ENCODE peak calls at places on chromosomes 11 and 22, in eight cellular contexts. One of them, this sample, is unnamed.

GRCh38 chr11:57787920-57788716 is 26.5 kb downstream of the CTNND1 start:
- DNase-seq in sigmoid colon: no peak
- DNase-seq in H1: no peak
- DNase-seq in tibial nerve: no peak
- DNase-seq in esophagus muscularis mucosa: no peak
- DNase-seq in upper lobe of left lung: peak; percentile 47
- DNase-seq in transverse colon: no peak
- DNase-seq in stomach: no peak
- DNase-seq in this sample: no peak

GRCh38 chr11:87463486-87464102 is 425.9 kb downstream of the TMEM135 start:
- DNase-seq in tibial nerve: no peak
- DNase-seq in upper lobe of left lung: no peak
- DNase-seq in esophagus muscularis mucosa: peak; percentile 70
- DNase-seq in transverse colon: no peak
- DNase-seq in H1: no peak
- DNase-seq in stomach: no peak
- DNase-seq in sigmoid colon: no peak
- DNase-seq in this sample: no peak

GRCh38 chr22:39528080-39528661 is 4.4 kb downstream of the RPS19BP1 start:
- DNase-seq in sigmoid colon: no peak
- DNase-seq in stomach: no peak
- DNase-seq in H1: no peak
- DNase-seq in upper lobe of left lung: no peak
- DNase-seq in tibial nerve: no peak
- DNase-seq in esophagus muscularis mucosa: no peak
- DNase-seq in transverse colon: peak; percentile 41
- DNase-seq in this sample: no peak

GRCh38 chr11:13429836-13430235 is 33.2 kb downstream of the BTBD10 start:
- DNase-seq in tibial nerve: no peak
- DNase-seq in upper lobe of left lung: no peak
- DNase-seq in transverse colon: no peak
- DNase-seq in esophagus muscularis mucosa: no peak
- DNase-seq in H1: no peak
- DNase-seq in stomach: no peak
- DNase-seq in sigmoid colon: no peak
- DNase-seq in this sample: no peak

GRCh38 chr11:34327804-34328631 is 29.8 kb downstream of the ABTB2 start:
- DNase-seq in transverse colon: no peak
- DNase-seq in upper lobe of left lung: no peak
- DNase-seq in sigmoid colon: peak; percentile 82
- DNase-seq in tibial nerve: peak; percentile 63
- DNase-seq in esophagus muscularis mucosa: no peak
- DNase-seq in H1: no peak
- DNase-seq in stomach: no peak
- DNase-seq in this sample: peak; percentile 67

GRCh38 chr11:132037467-132037862 is 667.0 kb downstream of the NTM start:
- DNase-seq in upper lobe of left lung: no peak
- DNase-seq in sigmoid colon: no peak
- DNase-seq in stomach: no peak
- DNase-seq in H1: no peak
- DNase-seq in transverse colon: no peak
- DNase-seq in tibial nerve: no peak
- DNase-seq in esophagus muscularis mucosa: peak; percentile 17
- DNase-seq in this sample: no peak

GRCh38 chr11:27350503-27350902 is 12.5 kb downstream of the CCDC34 start:
- DNase-seq in transverse colon: no peak
- DNase-seq in esophagus muscularis mucosa: no peak
- DNase-seq in stomach: no peak
- DNase-seq in sigmoid colon: no peak
- DNase-seq in H1: no peak
- DNase-seq in tibial nerve: no peak
- DNase-seq in upper lobe of left lung: no peak
- DNase-seq in this sample: no peak

GRCh38 chr11:46676436-46677158 is 23.8 kb downstream of the ARHGAP1 start:
- DNase-seq in esophagus muscularis mucosa: no peak
- DNase-seq in sigmoid colon: no peak
- DNase-seq in tibial nerve: no peak
- DNase-seq in transverse colon: no peak
- DNase-seq in stomach: no peak
- DNase-seq in H1: no peak
- DNase-seq in upper lobe of left lung: peak; percentile 67
- DNase-seq in this sample: no peak

GRCh38 chr11:123482225-123482624 is 52.2 kb downstream of the GRAMD1B start:
- DNase-seq in H1: no peak
- DNase-seq in stomach: no peak
- DNase-seq in upper lobe of left lung: no peak
- DNase-seq in tibial nerve: no peak
- DNase-seq in esophagus muscularis mucosa: no peak
- DNase-seq in sigmoid colon: no peak
- DNase-seq in transverse colon: no peak
- DNase-seq in this sample: no peak

GRCh38 chr11:96235725-96236124 is 107.3 kb downstream of the MAML2 start:
- DNase-seq in H1: no peak
- DNase-seq in esophagus muscularis mucosa: no peak
- DNase-seq in transverse colon: no peak
- DNase-seq in stomach: no peak
- DNase-seq in sigmoid colon: no peak
- DNase-seq in upper lobe of left lung: no peak
- DNase-seq in tibial nerve: no peak
- DNase-seq in this sample: no peak

GRCh38 chr11:113339909-113340569 is 25.7 kb downstream of the TTC12 start:
- DNase-seq in tibial nerve: no peak
- DNase-seq in stomach: no peak
- DNase-seq in sigmoid colon: no peak
- DNase-seq in H1: no peak
- DNase-seq in esophagus muscularis mucosa: peak; percentile 21
- DNase-seq in transverse colon: no peak
- DNase-seq in upper lobe of left lung: no peak
- DNase-seq in this sample: no peak

GRCh38 chr11:134702827-134703226 is 290.8 kb upstream of the B3GAT1 start:
- DNase-seq in upper lobe of left lung: no peak
- DNase-seq in H1: no peak
- DNase-seq in esophagus muscularis mucosa: peak; percentile 77
- DNase-seq in stomach: no peak
- DNase-seq in tibial nerve: no peak
- DNase-seq in transverse colon: no peak
- DNase-seq in sigmoid colon: no peak
- DNase-seq in this sample: no peak

GRCh38 chr22:39731481-39731880 is 160.9 kb downstream of the CACNA1I start:
- DNase-seq in transverse colon: no peak
- DNase-seq in esophagus muscularis mucosa: no peak
- DNase-seq in tibial nerve: no peak
- DNase-seq in sigmoid colon: no peak
- DNase-seq in upper lobe of left lung: no peak
- DNase-seq in H1: no peak
- DNase-seq in stomach: no peak
- DNase-seq in this sample: no peak

GRCh38 chr22:50247748-50248147 is 2.9 kb upstream of the TUBGCP6 start:
- DNase-seq in tibial nerve: no peak
- DNase-seq in esophagus muscularis mucosa: no peak
- DNase-seq in sigmoid colon: no peak
- DNase-seq in H1: no peak
- DNase-seq in stomach: peak; percentile 78
- DNase-seq in transverse colon: peak; percentile 77
- DNase-seq in upper lobe of left lung: no peak
- DNase-seq in this sample: peak; percentile 51

GRCh38 chr22:44298331-44299087 is 14.2 kb downstream of the SHISAL1 start:
- DNase-seq in esophagus muscularis mucosa: no peak
- DNase-seq in stomach: no peak
- DNase-seq in H1: no peak
- DNase-seq in transverse colon: no peak
- DNase-seq in tibial nerve: no peak
- DNase-seq in upper lobe of left lung: no peak
- DNase-seq in sigmoid colon: no peak
- DNase-seq in this sample: no peak
- TF ChIP-seq EP300 in esophagus muscularis mucosa: no peak
- TF ChIP-seq EP300 in stomach: no peak
- TF ChIP-seq EP300 in H1: no peak
- TF ChIP-seq EP300 in transverse colon: no peak
- TF ChIP-seq EP300 in tibial nerve: no peak
- TF ChIP-seq EP300 in upper lobe of left lung: no peak
- TF ChIP-seq EP300 in sigmoid colon: no peak
- TF ChIP-seq EP300 in this sample: no peak

DNA sequence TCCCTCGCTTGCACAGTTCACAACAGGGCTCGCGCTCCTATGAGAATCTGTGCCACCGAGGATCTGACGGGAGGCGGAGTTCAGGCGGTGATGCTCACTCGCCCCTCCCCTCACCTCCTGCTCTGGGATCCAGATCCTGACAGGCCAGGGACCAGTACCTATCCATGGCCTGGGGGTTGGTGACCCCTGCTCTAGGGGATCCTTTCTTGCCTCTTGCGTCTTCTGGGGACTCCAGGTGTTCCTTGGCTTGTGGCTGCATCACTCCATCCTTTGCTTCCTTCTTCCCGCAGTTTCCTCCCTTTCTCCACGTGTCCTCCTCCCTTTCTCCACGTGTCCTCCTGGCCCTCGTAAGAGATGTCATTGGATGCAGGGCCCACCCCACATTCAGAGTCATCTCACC is 30.6 kb upstream of the KRTAP5-7 start:
- DNase-seq in H1: no peak
- DNase-seq in stomach: peak; percentile 17
- DNase-seq in sigmoid colon: no peak
- DNase-seq in upper lobe of left lung: no peak
- DNase-seq in esophagus muscularis mucosa: no peak
- DNase-seq in transverse colon: no peak
- DNase-seq in tibial nerve: no peak
- DNase-seq in this sample: no peak
- H3K36me3 ChIP-seq in H1: peaks cover 13% of the 10 kb centered on the region
- H3K36me3 ChIP-seq in stomach: peaks cover 98% of the 10 kb centered on the region
- H3K36me3 ChIP-seq in sigmoid colon: peaks cover 57% of the 10 kb centered on the region
- H3K36me3 ChIP-seq in upper lobe of left lung: peaks cover 94% of the 10 kb centered on the region
- H3K36me3 ChIP-seq in esophagus muscularis mucosa: peaks cover 100% of the 10 kb centered on the region
- H3K36me3 ChIP-seq in transverse colon: peaks cover 69% of the 10 kb centered on the region
- H3K36me3 ChIP-seq in tibial nerve: no peaks in the 10 kb centered on the region
- H3K36me3 ChIP-seq in this sample: no peaks in the 10 kb centered on the region

GRCh38 chr22:48886604-48887393 is 940.9 kb downstream of the BRD1 start:
- DNase-seq in transverse colon: no peak
- DNase-seq in sigmoid colon: peak; percentile 51
- DNase-seq in esophagus muscularis mucosa: no peak
- DNase-seq in upper lobe of left lung: peak; percentile 13
- DNase-seq in stomach: no peak
- DNase-seq in H1: no peak
- DNase-seq in tibial nerve: no peak
- DNase-seq in this sample: no peak
- TF ChIP-seq EP300 in transverse colon: no peak
- TF ChIP-seq EP300 in sigmoid colon: no peak
- TF ChIP-seq EP300 in esophagus muscularis mucosa: no peak
- TF ChIP-seq EP300 in upper lobe of left lung: no peak
- TF ChIP-seq EP300 in stomach: no peak
- TF ChIP-seq EP300 in H1: no peak
- TF ChIP-seq EP300 in tibial nerve: no peak
- TF ChIP-seq EP300 in this sample: no peak

GRCh38 chr11:61792310-61793083 is at the start of the genes FEN1 and TMEM258:
- DNase-seq in H1: peak; percentile 80
- DNase-seq in transverse colon: peak; percentile 88
- DNase-seq in upper lobe of left lung: peak; percentile 92
- DNase-seq in esophagus muscularis mucosa: peak; percentile 98
- DNase-seq in sigmoid colon: peak; percentile 94
- DNase-seq in stomach: peak; percentile 89
- DNase-seq in tibial nerve: peak; percentile 89
- DNase-seq in this sample: peak; percentile 87
- H3K36me3 ChIP-seq in H1: peaks cover 26% of the 10 kb centered on the region
- H3K36me3 ChIP-seq in transverse colon: peaks cover 10% of the 10 kb centered on the region
- H3K36me3 ChIP-seq in upper lobe of left lung: peaks cover 41% of the 10 kb centered on the region
- H3K36me3 ChIP-seq in esophagus muscularis mucosa: peaks cover 41% of the 10 kb centered on the region
- H3K36me3 ChIP-seq in sigmoid colon: peaks cover 23% of the 10 kb centered on the region
- H3K36me3 ChIP-seq in stomach: peaks cover 44% of the 10 kb centered on the region
- H3K36me3 ChIP-seq in tibial nerve: no peaks in the 10 kb centered on the region
- H3K36me3 ChIP-seq in this sample: no peaks in the 10 kb centered on the region

GRCh38 chr11:3644817-3645235 is at the start of gene ART1:
- DNase-seq in H1: no peak
- DNase-seq in esophagus muscularis mucosa: no peak
- DNase-seq in upper lobe of left lung: no peak
- DNase-seq in tibial nerve: no peak
- DNase-seq in transverse colon: no peak
- DNase-seq in sigmoid colon: no peak
- DNase-seq in stomach: no peak
- DNase-seq in this sample: no peak

GRCh38 chr11:3641701-3642070 is at the start of gene ART5:
- DNase-seq in sigmoid colon: no peak
- DNase-seq in esophagus muscularis mucosa: no peak
- DNase-seq in tibial nerve: no peak
- DNase-seq in upper lobe of left lung: no peak
- DNase-seq in H1: no peak
- DNase-seq in transverse colon: no peak
- DNase-seq in stomach: no peak
- DNase-seq in this sample: no peak

GRCh38 chr11:3641191-3641590 is 601 bp downstream of the ART5 start:
- DNase-seq in upper lobe of left lung: no peak
- DNase-seq in transverse colon: no peak
- DNase-seq in stomach: no peak
- DNase-seq in H1: no peak
- DNase-seq in tibial nerve: no peak
- DNase-seq in sigmoid colon: no peak
- DNase-seq in esophagus muscularis mucosa: no peak
- DNase-seq in this sample: no peak

GRCh38 chr11:3639841-3640240 is 2.0 kb downstream of the ART5 start:
- DNase-seq in sigmoid colon: no peak
- DNase-seq in upper lobe of left lung: no peak
- DNase-seq in H1: no peak
- DNase-seq in stomach: no peak
- DNase-seq in tibial nerve: no peak
- DNase-seq in esophagus muscularis mucosa: no peak
- DNase-seq in transverse colon: no peak
- DNase-seq in this sample: no peak

GRCh38 chr11:3642071-3642951 is 519 bp upstream of the ART5 start:
- DNase-seq in stomach: peak; percentile 85
- DNase-seq in esophagus muscularis mucosa: no peak
- DNase-seq in tibial nerve: peak; percentile 53
- DNase-seq in upper lobe of left lung: peak; percentile 86
- DNase-seq in sigmoid colon: peak; percentile 88
- DNase-seq in H1: peak; percentile 88
- DNase-seq in transverse colon: peak; percentile 74
- DNase-seq in this sample: peak; percentile 92
- TF ChIP-seq EP300 in stomach: no peak
- TF ChIP-seq EP300 in esophagus muscularis mucosa: no peak
- TF ChIP-seq EP300 in tibial nerve: no peak
- TF ChIP-seq EP300 in upper lobe of left lung: no peak
- TF ChIP-seq EP300 in sigmoid colon: no peak
- TF ChIP-seq EP300 in H1: no peak
- TF ChIP-seq EP300 in transverse colon: no peak
- TF ChIP-seq EP300 in this sample: no peak

DNA sequence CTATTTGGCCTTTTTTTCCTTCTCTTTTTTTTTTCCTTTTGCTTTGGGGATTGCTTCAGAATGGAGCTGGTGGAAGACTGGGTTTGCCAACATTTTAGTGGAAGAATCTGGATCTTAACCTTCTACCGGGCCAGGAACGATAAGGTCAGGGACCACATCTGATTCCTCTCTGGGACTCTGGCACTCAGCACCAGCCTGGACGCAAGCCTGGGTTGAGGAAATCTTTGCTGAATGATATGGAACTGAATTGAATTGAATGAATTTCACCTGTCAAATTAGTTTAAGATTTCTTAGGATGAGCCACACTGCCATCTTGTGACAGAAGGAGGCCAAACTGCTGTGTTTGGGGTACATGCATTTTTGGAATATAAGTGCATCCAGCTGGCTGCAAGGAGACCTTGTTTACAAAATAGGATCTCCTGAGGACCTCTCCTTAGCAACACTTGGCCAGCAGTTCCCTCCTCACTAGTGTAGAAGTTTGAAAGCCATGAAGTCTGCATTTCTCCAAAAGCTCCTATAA is 30.4 kb downstream of the TPBGL start:
- DNase-seq in upper lobe of left lung: no peak
- DNase-seq in H1: no peak
- DNase-seq in transverse colon: peak; percentile 6
- DNase-seq in sigmoid colon: peak; percentile 59
- DNase-seq in stomach: no peak
- DNase-seq in tibial nerve: no peak
- DNase-seq in esophagus muscularis mucosa: no peak
- DNase-seq in this sample: no peak
- H3K36me3 ChIP-seq in upper lobe of left lung: peaks cover 82% of the 10 kb centered on the region
- H3K36me3 ChIP-seq in H1: no peaks in the 10 kb centered on the region
- H3K36me3 ChIP-seq in transverse colon: peaks cover 24% of the 10 kb centered on the region
- H3K36me3 ChIP-seq in sigmoid colon: peaks cover 26% of the 10 kb centered on the region
- H3K36me3 ChIP-seq in stomach: peaks cover 100% of the 10 kb centered on the region
- H3K36me3 ChIP-seq in tibial nerve: no peaks in the 10 kb centered on the region
- H3K36me3 ChIP-seq in esophagus muscularis mucosa: peaks cover 97% of the 10 kb centered on the region
- H3K36me3 ChIP-seq in this sample: no peaks in the 10 kb centered on the region

This sample was measured in ovary.